ENCODE peak calls at places on chromosomes 3 and 15, in nine cellular contexts. Z is stomach, Y is endothelial cell, P is hypothalamus, I is C1 segment of cervical spinal cord, C is memory B cell, N is T47D, M is EL, E is NCI-H524. A is an unnamed sample.

GRCh38 chr15:47514251-47514652 is 203.1 kb upstream of the SEMA6D start:
- DNase-seq in Z (no peak), Y (no peak), P (no peak), I (no peak), C (no peak), N (peak), M (peak), E (no peak), A (peak)

GRCh38 chr3:42691861-42692666 is 6.7 kb downstream of the KLHL40 start:
- DNase-seq in Z (no peak), Y (no peak), P (no peak), I (no peak), C (no peak), N (no peak), M (no peak), E (no peak), A (no peak)

GRCh38 chr3:107884028-107884427 is 206.8 kb downstream of the CD47 start:
- DNase-seq in Z (no peak), Y (no peak), P (no peak), I (no peak), C (no peak), N (no peak), M (no peak), E (no peak), A (no peak)

GRCh38 chr15:56038015-56038414 is 44.6 kb upstream of the NEDD4 start:
- DNase-seq in Z (no peak), Y (no peak), P (no peak), I (no peak), C (no peak), N (no peak), M (peak), E (no peak), A (peak)

GRCh38 chr3:7194081-7194835 is 333.3 kb downstream of the GRM7 start:
- DNase-seq in Z (no peak), Y (no peak), P (no peak), I (no peak), C (no peak), N (no peak), M (no peak), E (no peak), A (no peak)

GRCh38 chr3:50609071-50609742 is 2.4 kb downstream of the CISH start:
- DNase-seq in Z (no peak), Y (no peak), P (no peak), I (no peak), C (no peak), N (no peak), M (no peak), E (no peak), A (no peak)

GRCh38 chr15:68354268-68354667 is 76.7 kb downstream of the FEM1B start:
- DNase-seq in Z (no peak), Y (no peak), P (no peak), I (no peak), C (no peak), N (no peak), M (no peak), E (no peak), A (no peak)

GRCh38 chr15:39605146-39605545 is 24.3 kb downstream of the THBS1 start:
- DNase-seq in Z (no peak), Y (no peak), P (no peak), I (no peak), C (no peak), N (peak), M (no peak), E (no peak), A (peak)

GRCh38 chr15:84818221-84819131 is 1.3 kb downstream of the ALPK3 start:
- DNase-seq in Z (no peak), Y (peak), P (no peak), I (no peak), C (no peak), N (peak), M (no peak), E (no peak), A (peak)

GRCh38 chr3:45593708-45594601 is 596 bp upstream of the LIMD1 start:
- DNase-seq in Z (peak), Y (peak), P (no peak), I (peak), C (peak), N (peak), M (peak), E (peak), A (peak)

GRCh38 chr15:70698412-70698811 is 64.9 kb downstream of the UACA start:
- DNase-seq in Z (no peak), Y (no peak), P (no peak), I (no peak), C (no peak), N (no peak), M (no peak), E (no peak), A (no peak)

GRCh38 chr3:156273068-156273709 is 152.8 kb downstream of the KCNAB1 start:
- DNase-seq in Z (no peak), Y (no peak), P (no peak), I (no peak), C (no peak), N (no peak), M (no peak), E (no peak), A (no peak)

GRCh38 chr15:58561321-58561720 is 129.5 kb downstream of the LIPC start:
- DNase-seq in Z (no peak), Y (no peak), P (no peak), I (no peak), C (no peak), N (no peak), M (no peak), E (no peak), A (no peak)

GRCh38 chr3:191901746-191902145 is 440.8 kb downstream of the PYDC2 start:
- DNase-seq in Z (no peak), Y (no peak), P (no peak), I (no peak), C (no peak), N (no peak), M (peak), E (no peak), A (no peak)

GRCh38 chr15:58383876-58384275 is 47.9 kb upstream of the LIPC start:
- DNase-seq in Z (no peak), Y (no peak), P (no peak), I (no peak), C (no peak), N (no peak), M (no peak), E (peak), A (no peak)

GRCh38 chr3:119524931-119525662 is 26.8 kb downstream of the TIMMDC1 start:
- DNase-seq in Z (no peak), Y (no peak), P (no peak), I (no peak), C (no peak), N (peak), M (peak), E (no peak), A (peak)

GRCh38 chr15:93317772-93318171 is 228.8 kb upstream of the RGMA start:
- DNase-seq in Z (no peak), Y (no peak), P (no peak), I (no peak), C (no peak), N (no peak), M (no peak), E (no peak), A (no peak)

GRCh38 chr15:49900036-49900435 is 219.0 kb downstream of the ATP8B4 start:
- DNase-seq in Z (no peak), Y (no peak), P (no peak), I (no peak), C (no peak), N (no peak), M (no peak), E (no peak), A (peak)

GRCh38 chr15:82646250-82647044 is 716 bp downstream of the CPEB1 start:
- DNase-seq in Z (no peak), Y (no peak), P (no peak), I (peak), C (no peak), N (no peak), M (no peak), E (no peak), A (no peak)

GRCh38 chr3:122199552-122199951 is 16.1 kb downstream of the CASR start:
- DNase-seq in Z (no peak), Y (no peak), P (no peak), I (no peak), C (no peak), N (no peak), M (no peak), E (no peak), A (no peak)

GRCh38 chr3:58404396-58404795 is 29.2 kb downstream of the PDHB start:
- DNase-seq in Z (no peak), Y (no peak), P (no peak), I (no peak), C (no peak), N (no peak), M (peak), E (no peak), A (peak)

GRCh38 chr15:63908986-63909385 is 75.2 kb upstream of the HERC1 start:
- DNase-seq in Z (no peak), Y (no peak), P (no peak), I (no peak), C (no peak), N (no peak), M (peak), E (no peak), A (no peak)

GRCh38 chr15:40929730-40930429 is 740 bp downstream of the DLL4 start:
- DNase-seq in Z (peak), Y (no peak), P (no peak), I (no peak), C (no peak), N (peak), M (peak), E (peak), A (peak)

GRCh38 chr15:43998607-43999006 is 171.8 kb downstream of the WDR76 start:
- DNase-seq in Z (no peak), Y (no peak), P (no peak), I (no peak), C (no peak), N (no peak), M (no peak), E (no peak), A (no peak)

GRCh38 chr3:130386604-130387263 is 41.3 kb downstream of the COL6A5 start:
- DNase-seq in Z (no peak), Y (no peak), P (no peak), I (no peak), C (no peak), N (no peak), M (peak), E (no peak), A (peak)

GRCh38 chr3:143157957-143158548 is 38.5 kb downstream of the CHST2 start:
- DNase-seq in Z (no peak), Y (no peak), P (no peak), I (no peak), C (no peak), N (no peak), M (no peak), E (no peak), A (no peak)

GRCh38 chr3:73024836-73025235 is 28.2 kb downstream of the PPP4R2 start:
- DNase-seq in Z (no peak), Y (no peak), P (no peak), I (no peak), C (no peak), N (peak), M (no peak), E (no peak), A (no peak)

GRCh38 chr3:60890226-60890625 is 361.0 kb downstream of the FHIT start:
- DNase-seq in Z (no peak), Y (no peak), P (no peak), I (no peak), C (no peak), N (no peak), M (no peak), E (no peak), A (no peak)

GRCh38 chr15:91279481-91279880 is 179.4 kb downstream of the SV2B start:
- DNase-seq in Z (no peak), Y (no peak), P (no peak), I (no peak), C (no peak), N (no peak), M (no peak), E (no peak), A (no peak)

GRCh38 chr3:184821034-184821433 is 9.1 kb downstream of the VPS8 start:
- DNase-seq in Z (no peak), Y (no peak), P (no peak), I (no peak), C (no peak), N (no peak), M (no peak), E (no peak), A (no peak)

GRCh38 chr3:96958856-96959255 is 144.5 kb downstream of the EPHA6 start:
- DNase-seq in Z (no peak), Y (no peak), P (no peak), I (no peak), C (no peak), N (no peak), M (no peak), E (no peak), A (no peak)

GRCh38 chr3:139173372-139174108 is 128.8 kb upstream of the PRR23C start:
- DNase-seq in Z (no peak), Y (no peak), P (peak), I (peak), C (no peak), N (no peak), M (peak), E (no peak), A (no peak)

GRCh38 chr3:134367869-134368750 is 6.1 kb downstream of the AMOTL2 start:
- DNase-seq in Z (no peak), Y (no peak), P (no peak), I (no peak), C (no peak), N (peak), M (peak), E (no peak), A (no peak)

GRCh38 chr15:101020451-101020850 is 101.3 kb downstream of the LRRK1 start:
- DNase-seq in Z (peak), Y (no peak), P (no peak), I (no peak), C (no peak), N (no peak), M (no peak), E (no peak), A (no peak)